ENCODE peak calls at places on chromosomes 6 and 20, in ten cellular contexts. One of them, this sample, is unnamed.

GRCh38 chr20:44773070-44773829 is 27.6 kb downstream of the KCNK15 start:
- DNase-seq in astrocyte: no peak
- DNase-seq in left ventricle myocardium inferior: no peak
- DNase-seq in lower lobe of right lung: no peak
- DNase-seq in prostate gland: no peak
- DNase-seq in IMR-90: no peak
- DNase-seq in astrocyte of the spinal cord: no peak
- DNase-seq in heart left ventricle: no peak
- DNase-seq in A549: no peak
- DNase-seq in lower leg skin: no peak
- DNase-seq in this sample: no peak

GRCh38 chr20:34069341-34070078 is 42.5 kb downstream of the EIF2S2 start:
- DNase-seq in astrocyte of the spinal cord: peak
- DNase-seq in lower lobe of right lung: peak
- DNase-seq in IMR-90: peak
- DNase-seq in prostate gland: peak
- DNase-seq in heart left ventricle: peak
- DNase-seq in astrocyte: peak
- DNase-seq in A549: peak
- DNase-seq in lower leg skin: peak
- DNase-seq in left ventricle myocardium inferior: peak
- DNase-seq in this sample: peak

GRCh38 chr6:22828179-22829062 is 259.1 kb downstream of the HDGFL1 start:
- DNase-seq in left ventricle myocardium inferior: no peak
- DNase-seq in astrocyte: peak
- DNase-seq in IMR-90: peak
- DNase-seq in prostate gland: peak
- DNase-seq in lower lobe of right lung: no peak
- DNase-seq in astrocyte of the spinal cord: peak
- DNase-seq in heart left ventricle: peak
- DNase-seq in lower leg skin: no peak
- DNase-seq in A549: peak
- DNase-seq in this sample: peak

GRCh38 chr6:125154184-125155135 is 887 bp downstream of the TPD52L1 start:
- DNase-seq in prostate gland: peak
- DNase-seq in IMR-90: no peak
- DNase-seq in heart left ventricle: peak
- DNase-seq in A549: peak
- DNase-seq in lower lobe of right lung: peak
- DNase-seq in lower leg skin: no peak
- DNase-seq in left ventricle myocardium inferior: no peak
- DNase-seq in astrocyte: peak
- DNase-seq in astrocyte of the spinal cord: no peak
- DNase-seq in this sample: no peak

GRCh38 chr6:161411265-161411944 is 137.5 kb upstream of the AGPAT4 start:
- DNase-seq in lower leg skin: no peak
- DNase-seq in prostate gland: no peak
- DNase-seq in astrocyte of the spinal cord: peak
- DNase-seq in astrocyte: peak
- DNase-seq in lower lobe of right lung: no peak
- DNase-seq in A549: peak
- DNase-seq in IMR-90: no peak
- DNase-seq in heart left ventricle: no peak
- DNase-seq in left ventricle myocardium inferior: no peak
- DNase-seq in this sample: no peak

GRCh38 chr20:1992359-1992758 is 1.5 kb downstream of the PDYN start:
- DNase-seq in lower leg skin: peak
- DNase-seq in prostate gland: no peak
- DNase-seq in IMR-90: no peak
- DNase-seq in astrocyte of the spinal cord: no peak
- DNase-seq in A549: no peak
- DNase-seq in lower lobe of right lung: no peak
- DNase-seq in heart left ventricle: no peak
- DNase-seq in astrocyte: no peak
- DNase-seq in left ventricle myocardium inferior: no peak
- DNase-seq in this sample: no peak

GRCh38 chr20:37533154-37533715 is 5.6 kb upstream of the BLCAP start:
- DNase-seq in heart left ventricle: no peak
- DNase-seq in astrocyte of the spinal cord: no peak
- DNase-seq in lower lobe of right lung: no peak
- DNase-seq in left ventricle myocardium inferior: no peak
- DNase-seq in IMR-90: no peak
- DNase-seq in A549: no peak
- DNase-seq in prostate gland: no peak
- DNase-seq in astrocyte: no peak
- DNase-seq in lower leg skin: no peak
- DNase-seq in this sample: no peak

GRCh38 chr20:17189976-17190710 is 36.7 kb upstream of the PCSK2 start:
- DNase-seq in left ventricle myocardium inferior: no peak
- DNase-seq in A549: no peak
- DNase-seq in heart left ventricle: no peak
- DNase-seq in lower lobe of right lung: no peak
- DNase-seq in astrocyte: no peak
- DNase-seq in IMR-90: no peak
- DNase-seq in lower leg skin: no peak
- DNase-seq in prostate gland: no peak
- DNase-seq in astrocyte of the spinal cord: no peak
- DNase-seq in this sample: no peak

GRCh38 chr20:39298566-39299501 is 336.7 kb downstream of the DHX35 start:
- DNase-seq in A549: no peak
- DNase-seq in astrocyte: peak
- DNase-seq in IMR-90: no peak
- DNase-seq in astrocyte of the spinal cord: no peak
- DNase-seq in heart left ventricle: no peak
- DNase-seq in lower lobe of right lung: no peak
- DNase-seq in prostate gland: no peak
- DNase-seq in left ventricle myocardium inferior: no peak
- DNase-seq in lower leg skin: no peak
- DNase-seq in this sample: no peak

GRCh38 chr6:21526974-21527373 is 66.6 kb upstream of the SOX4 start:
- DNase-seq in A549: no peak
- DNase-seq in astrocyte: no peak
- DNase-seq in lower lobe of right lung: no peak
- DNase-seq in lower leg skin: no peak
- DNase-seq in astrocyte of the spinal cord: no peak
- DNase-seq in left ventricle myocardium inferior: no peak
- DNase-seq in IMR-90: no peak
- DNase-seq in heart left ventricle: no peak
- DNase-seq in prostate gland: no peak
- DNase-seq in this sample: no peak

GRCh38 chr6:133241901-133242760 is 974 bp downstream of the EYA4 start:
- DNase-seq in left ventricle myocardium inferior: peak
- DNase-seq in lower lobe of right lung: no peak
- DNase-seq in astrocyte: peak
- DNase-seq in prostate gland: no peak
- DNase-seq in IMR-90: peak
- DNase-seq in heart left ventricle: peak
- DNase-seq in A549: peak
- DNase-seq in lower leg skin: no peak
- DNase-seq in astrocyte of the spinal cord: peak
- DNase-seq in this sample: no peak

DNA sequence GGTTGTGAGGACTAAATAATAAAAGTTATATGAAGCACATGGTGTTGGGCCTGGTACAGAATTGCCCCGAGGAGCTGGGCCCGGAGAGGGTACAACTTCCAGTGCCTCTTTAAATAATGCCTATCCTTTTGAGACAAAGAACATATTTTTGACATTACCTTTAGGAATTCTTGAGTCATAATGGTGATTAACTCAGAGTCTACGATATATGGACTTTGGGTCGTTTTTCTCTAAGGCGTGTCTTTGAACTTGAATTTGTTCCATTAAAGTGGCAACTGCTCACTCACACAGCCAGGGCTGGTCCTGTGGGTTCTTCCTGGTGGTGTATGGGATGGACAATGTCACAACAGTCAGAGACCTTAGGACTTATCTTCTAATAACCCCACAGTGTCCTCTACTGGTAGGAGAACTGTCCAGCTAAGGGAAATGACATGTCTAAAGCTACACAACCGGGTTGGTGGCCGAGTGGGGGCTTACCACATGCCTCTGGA is 106.5 kb downstream of the CDC5L start:
- DNase-seq in lower leg skin: peak
- DNase-seq in heart left ventricle: no peak
- DNase-seq in left ventricle myocardium inferior: no peak
- DNase-seq in A549: peak
- DNase-seq in astrocyte of the spinal cord: peak
- DNase-seq in IMR-90: peak
- DNase-seq in astrocyte: peak
- DNase-seq in lower lobe of right lung: no peak
- DNase-seq in prostate gland: no peak
- DNase-seq in this sample: peak
- TF ChIP-seq CTCF in lower leg skin: no peak
- TF ChIP-seq CTCF in heart left ventricle: no peak
- TF ChIP-seq CTCF in left ventricle myocardium inferior: peak
- TF ChIP-seq CTCF in A549: peak
- TF ChIP-seq CTCF in astrocyte of the spinal cord: peak
- TF ChIP-seq CTCF in IMR-90: peak
- TF ChIP-seq CTCF in astrocyte: peak
- TF ChIP-seq CTCF in lower lobe of right lung: no peak
- TF ChIP-seq CTCF in prostate gland: no peak
- TF ChIP-seq CTCF in this sample: peak

GRCh38 chr6:34532230-34532629 is 23.9 kb downstream of the SPDEF start:
- DNase-seq in lower leg skin: no peak
- DNase-seq in astrocyte: no peak
- DNase-seq in heart left ventricle: no peak
- DNase-seq in A549: no peak
- DNase-seq in IMR-90: no peak
- DNase-seq in left ventricle myocardium inferior: no peak
- DNase-seq in prostate gland: no peak
- DNase-seq in lower lobe of right lung: no peak
- DNase-seq in astrocyte of the spinal cord: no peak
- DNase-seq in this sample: no peak
- H3K4me3 ChIP-seq in lower leg skin: no peak
- H3K4me3 ChIP-seq in astrocyte: no peak
- H3K4me3 ChIP-seq in heart left ventricle: no peak
- H3K4me3 ChIP-seq in A549: no peak
- H3K4me3 ChIP-seq in IMR-90: peak
- H3K4me3 ChIP-seq in left ventricle myocardium inferior: no peak
- H3K4me3 ChIP-seq in prostate gland: no peak
- H3K4me3 ChIP-seq in lower lobe of right lung: no peak
- H3K4me3 ChIP-seq in astrocyte of the spinal cord: peak
- H3K4me3 ChIP-seq in this sample: peak

DNA sequence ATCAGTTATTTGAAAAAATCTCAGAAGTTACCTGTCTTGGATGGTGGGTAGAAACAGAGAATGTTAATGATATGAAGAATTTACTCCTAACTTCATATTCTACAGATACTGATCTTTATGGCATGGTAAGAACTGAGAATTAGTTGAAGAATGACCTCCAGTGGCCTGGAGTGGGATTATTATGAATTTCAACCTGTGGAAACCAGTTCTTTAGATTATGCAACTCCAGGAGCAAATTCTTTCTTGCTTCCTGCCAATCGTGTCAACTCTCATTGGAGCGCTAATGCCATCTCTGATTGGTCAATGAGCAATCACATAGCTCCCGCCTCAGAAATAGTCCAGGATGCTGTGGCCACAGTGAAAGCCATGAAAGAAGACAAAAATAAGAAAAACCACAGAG is 40.6 kb downstream of the LYRM2 start:
- DNase-seq in IMR-90: no peak
- DNase-seq in prostate gland: no peak
- DNase-seq in astrocyte of the spinal cord: peak
- DNase-seq in astrocyte: peak
- DNase-seq in A549: peak
- DNase-seq in lower leg skin: no peak
- DNase-seq in heart left ventricle: no peak
- DNase-seq in lower lobe of right lung: no peak
- DNase-seq in left ventricle myocardium inferior: no peak
- DNase-seq in this sample: peak
- TF ChIP-seq CTCF in IMR-90: no peak
- TF ChIP-seq CTCF in prostate gland: peak
- TF ChIP-seq CTCF in astrocyte of the spinal cord: no peak
- TF ChIP-seq CTCF in astrocyte: no peak
- TF ChIP-seq CTCF in A549: no peak
- TF ChIP-seq CTCF in lower leg skin: no peak
- TF ChIP-seq CTCF in heart left ventricle: no peak
- TF ChIP-seq CTCF in lower lobe of right lung: peak
- TF ChIP-seq CTCF in left ventricle myocardium inferior: peak
- TF ChIP-seq CTCF in this sample: peak

GRCh38 chr6:1313364-1313754 is 1.5 kb downstream of the FOXQ1 start:
- DNase-seq in astrocyte of the spinal cord: no peak
- DNase-seq in IMR-90: no peak
- DNase-seq in prostate gland: no peak
- DNase-seq in left ventricle myocardium inferior: no peak
- DNase-seq in heart left ventricle: no peak
- DNase-seq in lower lobe of right lung: no peak
- DNase-seq in A549: no peak
- DNase-seq in lower leg skin: no peak
- DNase-seq in astrocyte: no peak
- DNase-seq in this sample: no peak
- H3K4me3 ChIP-seq in astrocyte of the spinal cord: no peak
- H3K4me3 ChIP-seq in IMR-90: peak
- H3K4me3 ChIP-seq in prostate gland: peak
- H3K4me3 ChIP-seq in left ventricle myocardium inferior: no peak
- H3K4me3 ChIP-seq in heart left ventricle: no peak
- H3K4me3 ChIP-seq in lower lobe of right lung: peak
- H3K4me3 ChIP-seq in A549: peak
- H3K4me3 ChIP-seq in lower leg skin: no peak
- H3K4me3 ChIP-seq in astrocyte: no peak
- H3K4me3 ChIP-seq in this sample: peak

DNA sequence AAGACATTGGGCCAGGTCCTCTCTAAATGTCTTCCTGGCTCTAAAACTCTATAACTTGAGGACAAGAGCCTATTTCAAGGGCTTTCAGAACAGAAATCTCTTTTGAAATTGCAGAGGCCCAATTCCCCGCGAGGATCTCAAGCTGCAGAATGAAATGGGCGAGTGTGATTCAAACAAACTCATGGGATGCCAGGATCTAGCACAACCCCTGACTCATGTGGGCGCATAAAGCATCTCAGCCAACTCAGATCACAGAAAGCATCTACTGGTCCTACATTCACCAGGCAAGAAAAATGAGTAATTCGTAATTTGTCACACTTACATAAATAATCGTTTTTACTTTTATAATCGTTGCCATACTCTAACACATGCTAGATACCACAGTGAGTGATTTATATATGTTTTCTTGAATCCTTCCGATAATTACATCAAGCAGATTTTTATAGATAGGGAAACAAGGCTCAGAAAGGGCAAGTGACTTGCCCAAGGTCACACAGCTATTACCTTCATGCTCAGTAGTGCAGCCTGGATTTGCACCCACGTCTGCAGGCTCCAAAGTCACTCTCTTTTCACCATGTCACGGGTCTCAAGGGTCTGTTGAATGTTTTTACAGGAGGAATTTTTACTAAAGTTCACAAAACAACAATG is 26.2 kb downstream of the FOXF2 start:
- DNase-seq in IMR-90: peak
- DNase-seq in A549: no peak
- DNase-seq in heart left ventricle: no peak
- DNase-seq in lower lobe of right lung: no peak
- DNase-seq in left ventricle myocardium inferior: no peak
- DNase-seq in prostate gland: no peak
- DNase-seq in lower leg skin: peak
- DNase-seq in astrocyte: no peak
- DNase-seq in astrocyte of the spinal cord: no peak
- DNase-seq in this sample: no peak
- TF ChIP-seq CTCF in IMR-90: no peak
- TF ChIP-seq CTCF in A549: no peak
- TF ChIP-seq CTCF in heart left ventricle: no peak
- TF ChIP-seq CTCF in lower lobe of right lung: no peak
- TF ChIP-seq CTCF in left ventricle myocardium inferior: no peak
- TF ChIP-seq CTCF in prostate gland: no peak
- TF ChIP-seq CTCF in lower leg skin: no peak
- TF ChIP-seq CTCF in astrocyte: no peak
- TF ChIP-seq CTCF in astrocyte of the spinal cord: no peak
- TF ChIP-seq CTCF in this sample: no peak

This sample was measured in AG10803.